ENCODE peak calls at places on chromosomes 1 and 21, in ten cellular contexts. Q is heart left ventricle; F is stomach; M is heart right ventricle; S is aorta; O is colonic mucosa; H is sigmoid colon; A is prostate gland; C is neural progenitor cell; K is CD4-positive, CD25-positive, alpha-beta regulatory T cell. R is an unnamed sample.

GRCh38 chr1:23019851-23020625 is 770 bp downstream of the KDM1A start:
- DNase-seq in F (no peak), S (peak; percentile 81), H (peak; percentile 67), O (peak; percentile 32), C (peak; percentile 74), A (peak; percentile 15), M (peak; percentile 8), K (no peak), Q (peak; percentile 24), R (peak; percentile 69)

GRCh38 chr1:6239213-6239752 is 3.5 kb upstream of the ICMT start:
- DNase-seq in A (no peak), Q (no peak), S (no peak), C (peak; percentile 65), M (no peak), H (no peak), K (no peak), O (no peak), F (no peak), R (no peak)

GRCh38 chr1:97120821-97121220 is 399.2 kb downstream of the PTBP2 start:
- DNase-seq in Q (no peak), S (no peak), C (no peak), O (no peak), F (no peak), M (no peak), K (no peak), A (no peak), H (no peak), R (no peak)

GRCh38 chr1:2311184-2312032 is 79.9 kb downstream of the MORN1 start:
- DNase-seq in Q (no peak), O (peak; percentile 67), K (peak; percentile 40), C (peak; percentile 86), S (peak; percentile 92), M (no peak), F (peak; percentile 70), A (peak; percentile 53), H (peak; percentile 91), R (no peak)

GRCh38 chr1:23908453-23909341 is 4.5 kb downstream of the CNR2 start:
- DNase-seq in H (no peak), C (no peak), A (no peak), M (no peak), F (no peak), Q (peak; percentile 29), O (no peak), K (no peak), S (no peak), R (no peak)

GRCh38 chr1:201149400-201149799 is 4.9 kb downstream of the TMEM9 start:
- DNase-seq in H (no peak), S (peak; percentile 5), C (peak; percentile 47), K (no peak), M (no peak), A (no peak), F (no peak), Q (no peak), O (no peak), R (peak; percentile 7)

GRCh38 chr1:24704411-24705259 is 40.6 kb upstream of the CLIC4 start:
- DNase-seq in H (no peak), C (peak; percentile 78), S (no peak), F (no peak), Q (no peak), O (no peak), K (no peak), A (no peak), M (peak; percentile 50), R (no peak)

GRCh38 chr1:177897601-177898376 is 72.1 kb downstream of the SEC16B start:
- DNase-seq in H (no peak), O (peak; percentile 63), F (no peak), M (no peak), K (no peak), A (no peak), C (no peak), Q (no peak), S (no peak), R (no peak)

GRCh38 chr1:44808938-44809917 is 905 bp downstream of the BTBD19 start:
- DNase-seq in Q (peak; percentile 63), A (no peak), O (peak; percentile 76), F (peak; percentile 51), C (no peak), K (peak; percentile 82), S (peak; percentile 84), H (peak; percentile 80), M (peak; percentile 60), R (peak; percentile 80)

GRCh38 chr1:53071167-53071865 is 9.3 kb downstream of the PODN start:
- DNase-seq in M (no peak), C (no peak), Q (peak; percentile 14), K (no peak), H (peak; percentile 60), S (peak; percentile 66), A (no peak), F (peak; percentile 17), O (no peak), R (no peak)

GRCh38 chr1:171984850-171985485 is 143.7 kb downstream of the DNM3 start:
- DNase-seq in S (no peak), F (no peak), Q (no peak), C (peak; percentile 58), O (no peak), A (no peak), H (no peak), M (no peak), K (no peak), R (no peak)

GRCh38 chr21:46399129-46399528 is 59.6 kb upstream of the DIP2A start:
- DNase-seq in C (no peak), H (no peak), S (no peak), M (no peak), K (no peak), F (no peak), A (no peak), O (no peak), Q (no peak), R (no peak)

GRCh38 chr1:246667773-246668172 is 56.4 kb upstream of the SCCPDH start:
- DNase-seq in O (no peak), S (no peak), F (no peak), K (no peak), A (no peak), C (no peak), H (no peak), Q (no peak), M (no peak), R (no peak)

GRCh38 chr1:8395433-8395866 is 77.5 kb downstream of the SLC45A1 start:
- DNase-seq in Q (no peak), C (no peak), H (no peak), K (no peak), S (no peak), F (no peak), A (no peak), O (no peak), M (no peak), R (no peak)

GRCh38 chr1:7628273-7628672 is 142.8 kb upstream of the VAMP3 start:
- DNase-seq in K (no peak), A (no peak), F (no peak), S (no peak), H (no peak), M (no peak), C (no peak), O (no peak), Q (peak; percentile 38), R (no peak)

GRCh38 chr1:53371121-53371666 is 43.3 kb upstream of the LRP8 start:
- DNase-seq in K (no peak), F (peak; percentile 20), C (peak; percentile 26), O (no peak), Q (peak; percentile 14), M (no peak), A (no peak), H (no peak), S (peak; percentile 51), R (peak; percentile 45)

GRCh38 chr21:33230518-33231324 is 983 bp downstream of the IFNAR2 start:
- DNase-seq in O (peak; percentile 57), H (peak; percentile 76), A (peak; percentile 36), M (peak; percentile 64), F (no peak), C (peak; percentile 77), S (peak; percentile 85), K (peak; percentile 41), Q (peak; percentile 72), R (peak; percentile 76)

GRCh38 chr1:53417003-53417402 is 42.2 kb upstream of the DMRTB1 start:
- DNase-seq in F (no peak), C (no peak), A (no peak), Q (no peak), O (no peak), H (no peak), S (no peak), K (no peak), M (no peak), R (no peak)

GRCh38 chr1:18396247-18396646 is 84.5 kb upstream of the KLHDC7A start:
- DNase-seq in K (no peak), O (no peak), H (no peak), A (no peak), F (no peak), C (no peak), Q (no peak), M (no peak), S (peak; percentile 16), R (no peak)
- H3K4me1 ChIP-seq in K (no peaks in the 10 kb centered on the region), O (no peaks in the 10 kb centered on the region), H (no peaks in the 10 kb centered on the region), A (no peaks in the 10 kb centered on the region), F (no peaks in the 10 kb centered on the region), C (peaks cover 5% of the 10 kb centered on the region), Q (no peaks in the 10 kb centered on the region), M (no peaks in the 10 kb centered on the region), S (no peaks in the 10 kb centered on the region), R (no peaks in the 10 kb centered on the region)

GRCh38 chr1:14738235-14738634 is 139.8 kb downstream of the KAZN start:
- DNase-seq in Q (no peak), K (no peak), H (no peak), O (no peak), C (no peak), A (peak; percentile 66), F (no peak), M (no peak), S (no peak), R (no peak)
- H3K4me1 ChIP-seq in Q (peaks cover 9% of the 10 kb centered on the region), K (no peaks in the 10 kb centered on the region), H (no peaks in the 10 kb centered on the region), O (no peaks in the 10 kb centered on the region), C (peaks cover 36% of the 10 kb centered on the region), A (peaks cover 10% of the 10 kb centered on the region), F (no peaks in the 10 kb centered on the region), M (no peaks in the 10 kb centered on the region), S (no peaks in the 10 kb centered on the region), R (peaks cover 10% of the 10 kb centered on the region)

DNA sequence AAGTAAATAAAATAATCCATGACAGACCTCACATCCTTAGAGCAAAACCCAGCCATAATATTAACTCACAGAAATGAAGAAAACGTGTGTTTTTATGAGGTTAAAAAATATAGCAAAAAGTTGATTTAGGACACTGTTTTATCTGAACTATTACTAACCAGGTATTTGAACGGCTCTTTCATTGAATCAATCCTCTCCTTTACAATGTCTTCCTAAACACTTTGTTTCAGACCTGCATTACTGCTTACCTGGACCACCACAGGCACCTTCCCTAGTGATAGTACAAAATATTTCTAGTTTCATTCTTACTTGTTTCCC is 25.0 kb downstream of the TBX15 start:
- DNase-seq in M (no peak), H (no peak), F (no peak), K (no peak), A (no peak), S (no peak), Q (no peak), C (no peak), O (no peak), R (no peak)
- H3K4me1 ChIP-seq in M (no peaks in the 10 kb centered on the region), H (no peaks in the 10 kb centered on the region), F (no peaks in the 10 kb centered on the region), K (no peaks in the 10 kb centered on the region), A (no peaks in the 10 kb centered on the region), S (no peaks in the 10 kb centered on the region), Q (no peaks in the 10 kb centered on the region), C (peaks cover 28% of the 10 kb centered on the region), O (no peaks in the 10 kb centered on the region), R (no peaks in the 10 kb centered on the region)

DNA sequence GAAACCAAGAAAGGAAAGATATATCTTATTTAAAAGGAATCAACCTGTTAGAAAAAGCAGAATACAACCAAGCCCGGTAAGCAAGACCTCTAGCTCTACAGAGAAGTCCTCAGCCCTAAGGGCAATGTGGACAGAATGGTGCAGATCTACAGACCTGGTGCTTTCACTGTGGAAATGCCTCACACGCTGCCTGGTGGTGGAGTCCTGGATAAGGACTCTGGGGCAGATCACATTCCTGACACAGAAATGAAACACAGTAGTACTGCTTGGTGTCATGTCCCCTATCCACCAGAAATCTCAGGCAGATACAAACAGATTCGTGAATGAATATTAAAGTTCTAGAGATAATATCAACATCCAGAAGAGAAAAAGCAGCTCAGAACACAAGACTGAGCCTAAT is 6.8 kb downstream of the CNN3 start:
- DNase-seq in A (no peak), H (no peak), C (no peak), O (no peak), K (no peak), S (no peak), Q (no peak), M (no peak), F (no peak), R (no peak)
- H3K4me1 ChIP-seq in A (peaks cover 12% of the 10 kb centered on the region), H (peaks cover 76% of the 10 kb centered on the region), C (peaks cover 55% of the 10 kb centered on the region), O (peaks cover 6% of the 10 kb centered on the region), K (no peaks in the 10 kb centered on the region), S (peaks cover 22% of the 10 kb centered on the region), Q (peaks cover 70% of the 10 kb centered on the region), M (peaks cover 100% of the 10 kb centered on the region), F (peaks cover 35% of the 10 kb centered on the region), R (peaks cover 51% of the 10 kb centered on the region)

R was measured in upper lobe of right lung.